ENCODE peak calls at places on chromosomes 13 and 19, in five cellular contexts. R is lower lobe of right lung, E is left lung, F is ovary, U is adrenal gland. N is an unnamed sample. For H3K4me1, the result is how much of the 10 kb centered on the place peaks cover.

GRCh38 chr19:38509027-38509426 is 75.5 kb downstream of the RYR1 start:
- DNase-seq in R (no peak), E (no peak), F (no peak), U (no peak), N (no peak)

GRCh38 chr13:113547248-113547971 is 37.1 kb upstream of the TFDP1 start:
- DNase-seq in R (peak), E (peak), F (no peak), U (no peak), N (no peak)

GRCh38 chr19:8363803-8364771 is at the start of gene ANGPTL4:
- DNase-seq in R (peak), E (no peak), F (peak), U (peak), N (peak)

GRCh38 chr19:49651871-49652722 is 10.1 kb downstream of the SCAF1 start:
- DNase-seq in R (no peak), E (no peak), F (no peak), U (no peak), N (no peak)

GRCh38 chr13:109412232-109412935 is 374.0 kb downstream of the IRS2 start:
- DNase-seq in R (peak), E (peak), F (no peak), U (peak), N (peak)

GRCh38 chr13:25214371-25215252 is 42.5 kb upstream of the AMER2 start:
- DNase-seq in R (no peak), E (no peak), F (no peak), U (peak), N (peak)

GRCh38 chr13:95385808-95386207 is 84.6 kb upstream of the ABCC4 start:
- DNase-seq in R (no peak), E (no peak), F (no peak), U (no peak), N (no peak)

GRCh38 chr13:109206616-109207015 is 577.2 kb downstream of the MYO16 start:
- DNase-seq in R (no peak), E (no peak), F (no peak), U (no peak), N (no peak)

GRCh38 chr13:45225370-45225769 is 24.5 kb upstream of the KCTD4 start:
- DNase-seq in R (no peak), E (no peak), F (no peak), U (peak), N (no peak)

GRCh38 chr13:73715114-73715909 is 418.9 kb downstream of the KLF12 start:
- DNase-seq in R (peak), E (no peak), F (no peak), U (no peak), N (no peak)

GRCh38 chr19:7705387-7706187 is 3.7 kb upstream of the FCER2 start:
- DNase-seq in R (peak), E (peak), F (no peak), U (peak), N (peak)

GRCh38 chr19:41720103-41720502 is 11.7 kb downstream of the CEACAM5 start:
- DNase-seq in R (no peak), E (no peak), F (no peak), U (no peak), N (no peak)

GRCh38 chr19:40503300-40503699 is 36.5 kb downstream of the SPTBN4 start:
- DNase-seq in R (no peak), E (no peak), F (no peak), U (no peak), N (no peak)

GRCh38 chr13:103634066-103634465 is 567.8 kb upstream of the SLC10A2 start:
- DNase-seq in R (no peak), E (no peak), F (no peak), U (no peak), N (no peak)

GRCh38 chr13:47594833-47595232 is 406.2 kb downstream of the SUCLA2 start:
- DNase-seq in R (no peak), E (no peak), F (no peak), U (no peak), N (no peak)

GRCh38 chr19:40689339-40690049 is 957 bp downstream of the NUMBL start:
- DNase-seq in R (no peak), E (peak), F (peak), U (no peak), N (peak)

GRCh38 chr13:101576452-101576851 is 124.0 kb downstream of the ITGBL1 start:
- DNase-seq in R (no peak), E (no peak), F (no peak), U (no peak), N (no peak)

GRCh38 chr19:50794074-50794777 is 4.0 kb downstream of the ACP4 start:
- DNase-seq in R (no peak), E (no peak), F (no peak), U (no peak), N (no peak)

GRCh38 chr19:10309423-10309822 is at the start of gene ZGLP1:
- DNase-seq in R (no peak), E (no peak), F (no peak), U (no peak), N (no peak)

GRCh38 chr13:98291658-98292057 is 114.6 kb upstream of the RNF113B start:
- DNase-seq in R (no peak), E (no peak), F (no peak), U (no peak), N (no peak)

GRCh38 chr13:104015646-104016396 is 949.6 kb upstream of the SLC10A2 start:
- DNase-seq in R (no peak), E (no peak), F (no peak), U (no peak), N (no peak)

GRCh38 chr19:28864024-28864503 is 348.9 kb downstream of the UQCRFS1 start:
- DNase-seq in R (no peak), E (no peak), F (no peak), U (peak), N (no peak)

GRCh38 chr13:89565711-89566110 is 1781.8 kb upstream of the MIR17HG start:
- DNase-seq in R (no peak), E (no peak), F (no peak), U (no peak), N (no peak)

DNA sequence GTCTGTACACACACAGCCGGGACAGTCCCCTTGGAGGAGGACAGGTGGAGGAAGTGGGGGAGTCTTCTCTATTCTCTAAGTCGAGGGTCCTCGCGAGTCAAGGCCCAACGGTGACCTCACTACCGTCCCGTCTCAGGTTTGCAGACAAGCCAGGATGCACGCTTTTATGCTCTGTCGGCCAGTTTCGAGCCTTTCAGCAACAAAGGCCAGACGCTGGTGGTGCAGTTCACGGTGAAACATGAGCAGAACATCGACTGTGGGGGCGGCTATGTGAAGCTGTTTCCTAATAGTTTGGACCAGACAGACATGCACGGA is 840 bp downstream of the CALR start:
- DNase-seq in R (no peak), E (no peak), F (no peak), U (peak), N (no peak)
- H3K4me1 ChIP-seq in R (half or more), E (under half), F (under half), U (under half), N (half or more)

DNA sequence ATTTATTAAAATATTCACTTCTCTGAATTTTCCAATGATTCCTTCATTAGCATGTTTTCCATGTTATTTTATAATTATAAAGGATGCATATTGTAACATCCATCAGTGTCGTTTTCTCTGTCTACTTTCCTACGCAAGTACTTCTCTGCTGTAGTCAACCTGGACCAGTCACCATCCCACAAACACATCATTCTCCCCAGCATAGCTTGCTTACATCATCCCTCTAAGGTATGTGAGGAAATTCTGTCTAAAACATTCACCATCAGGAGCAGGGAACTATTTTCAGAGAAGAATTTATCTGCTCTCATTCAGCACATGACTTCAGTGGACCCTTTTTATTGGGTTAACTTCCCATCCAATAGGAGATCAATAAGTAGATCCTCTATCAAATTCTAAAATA is 806.1 kb upstream of the ARGLU1 start:
- DNase-seq in R (no peak), E (no peak), F (no peak), U (no peak), N (no peak)
- H3K27ac ChIP-seq in R (no peak), E (no peak), F (no peak), U (no peak), N (no peak)

DNA sequence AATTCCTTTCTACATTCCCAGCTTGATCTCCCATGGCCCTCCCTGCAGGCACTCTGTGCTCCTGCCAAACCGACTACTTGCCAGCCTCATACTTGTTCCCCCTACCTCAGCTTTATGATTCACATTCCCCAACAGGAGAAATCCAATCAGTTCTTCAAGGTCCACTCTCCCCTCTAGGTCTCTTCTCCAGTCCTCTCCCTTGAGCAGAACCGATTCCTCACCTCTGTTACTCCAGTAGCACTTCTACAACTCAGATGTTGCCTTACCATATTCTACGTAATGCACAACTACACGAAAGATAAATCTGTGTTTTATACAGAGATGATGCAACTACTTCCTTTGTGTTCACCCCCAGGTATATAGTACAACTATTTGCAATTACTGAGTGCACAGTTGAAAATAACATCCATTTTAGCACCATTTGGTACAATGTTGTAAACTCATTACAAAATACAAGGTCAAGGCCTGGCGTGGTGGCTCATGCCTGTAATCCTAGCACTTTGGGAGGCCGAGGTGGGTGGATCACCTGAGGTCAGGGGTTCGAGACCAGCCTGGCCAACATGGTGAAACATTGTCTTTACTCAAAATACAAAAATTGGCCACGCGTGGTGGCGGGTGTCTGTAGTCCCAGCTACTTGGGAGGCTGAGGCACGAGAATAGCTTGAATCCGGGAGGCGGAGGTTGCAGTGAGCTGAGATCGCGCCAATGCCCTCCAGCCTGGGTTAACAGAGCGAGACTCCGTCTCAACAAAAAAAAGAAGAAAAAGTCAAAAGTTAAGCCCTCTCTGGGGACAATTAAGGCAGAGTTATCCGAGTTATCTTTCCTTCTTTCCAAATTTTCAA is 2.9 kb upstream of the WBP4 start:
- DNase-seq in R (no peak), E (no peak), F (no peak), U (peak), N (no peak)
- H3K4me3 ChIP-seq in R (peak), E (peak), F (peak), U (no peak), N (peak)

DNA sequence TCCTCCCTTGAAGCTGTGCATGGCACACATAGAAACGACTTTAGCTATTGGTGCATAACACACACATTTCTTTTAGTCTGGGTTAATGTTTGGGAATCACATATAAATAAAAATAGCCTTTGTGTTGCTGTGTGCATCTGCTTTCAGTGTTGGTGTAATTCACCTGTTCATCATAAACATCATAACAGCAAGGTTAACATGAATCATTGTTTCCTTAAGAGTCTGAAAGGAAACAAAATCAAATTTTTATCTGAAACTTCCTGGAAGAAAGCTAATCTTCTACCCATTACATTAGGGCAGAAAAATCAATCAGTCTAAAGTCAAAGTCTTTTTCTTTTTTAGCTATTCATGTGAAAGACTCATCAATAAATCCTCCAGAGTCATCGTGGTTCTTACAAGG is 35.0 kb upstream of the TNFSF11 start:
- DNase-seq in R (no peak), E (no peak), F (no peak), U (no peak), N (no peak)
- H3K4me1 ChIP-seq in R (under half), E (under half), F (under half), U (under half), N (under half)

GRCh38 chr19:52170863-52171320 is 529 bp downstream of the ZNF836 start:
- DNase-seq in R (peak), E (peak), F (peak), U (peak), N (peak)
- H3K27ac ChIP-seq in R (peak), E (peak), F (peak), U (peak), N (peak)

DNA sequence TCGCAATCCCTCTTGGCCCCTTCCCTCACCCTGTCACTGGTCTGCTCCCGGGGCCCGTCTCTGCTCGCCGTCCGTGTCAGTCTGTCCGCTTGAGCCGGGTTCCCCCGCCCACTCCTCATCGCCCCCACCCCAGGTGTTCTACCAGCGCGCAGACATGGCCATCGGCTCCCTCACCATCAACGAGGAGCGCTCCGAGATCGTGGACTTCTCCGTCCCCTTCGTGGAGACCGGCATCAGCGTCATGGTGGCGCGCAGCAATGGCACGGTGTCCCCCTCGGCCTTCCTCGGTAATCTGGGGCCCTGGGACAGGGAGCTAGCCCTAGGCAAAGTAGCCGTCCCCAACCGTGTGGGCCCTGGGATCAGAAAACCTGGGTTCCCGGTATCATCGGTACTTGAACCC is 22.4 kb downstream of the GRIN2D start:
- DNase-seq in R (no peak), E (no peak), F (no peak), U (no peak), N (no peak)
- H3K4me3 ChIP-seq in R (peak), E (no peak), F (no peak), U (no peak), N (peak)

GRCh38 chr13:110417537-110417908 is 110.4 kb downstream of the COL4A2 start:
- DNase-seq in R (no peak), E (no peak), F (no peak), U (no peak), N (no peak)
- H3K4me1 ChIP-seq in R (under half), E (under half), F (under half), U (under half), N (half or more)

GRCh38 chr19:4694211-4694987 is 24.3 kb upstream of the MYDGF start:
- DNase-seq in R (no peak), E (peak), F (no peak), U (peak), N (no peak)
- H3K27ac ChIP-seq in R (no peak), E (peak), F (no peak), U (peak), N (peak)

DNA sequence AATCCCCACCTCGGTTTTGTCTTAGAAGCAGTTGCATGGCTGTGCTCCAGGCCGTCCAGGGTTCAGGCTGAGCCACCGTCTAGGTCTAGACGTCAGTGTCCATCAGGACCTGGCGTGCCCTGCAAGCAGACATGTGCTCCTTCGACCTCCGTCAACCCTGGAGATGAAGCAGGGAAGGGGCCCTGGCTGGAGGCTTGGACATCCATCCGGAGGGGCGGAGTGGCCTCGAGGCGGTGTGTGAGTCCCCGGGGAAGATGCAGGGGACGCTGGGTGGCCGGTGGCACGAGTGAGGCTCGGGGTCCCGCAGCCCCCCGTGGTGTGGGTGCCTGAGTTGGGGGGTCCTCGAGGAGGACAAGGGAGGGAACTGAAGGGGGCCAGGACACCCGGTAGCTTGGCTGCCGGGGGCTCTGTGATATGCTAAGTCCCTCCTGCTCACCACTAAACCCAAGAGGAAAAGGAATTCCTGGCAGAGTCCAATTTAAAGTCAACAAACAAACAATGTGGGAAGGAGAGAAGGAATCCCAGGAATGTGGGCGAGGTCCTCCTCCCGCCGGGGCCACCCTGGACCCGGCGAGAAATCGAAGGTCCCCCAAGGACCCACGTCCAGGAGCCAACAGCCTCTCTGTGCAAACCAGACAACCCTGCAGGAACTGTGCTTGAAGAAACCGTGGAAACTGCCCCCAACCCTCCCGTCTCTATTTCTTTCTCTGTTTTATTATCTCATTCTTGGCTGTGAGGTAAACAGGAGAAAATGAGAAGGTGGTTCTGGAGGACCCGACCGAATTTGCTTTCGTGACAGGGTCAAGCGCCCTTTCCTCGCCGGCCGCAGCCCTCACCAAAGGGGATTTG is 14.8 kb upstream of the PTBP1 start:
- DNase-seq in R (no peak), E (no peak), F (no peak), U (no peak), N (no peak)
- H3K4me3 ChIP-seq in R (peak), E (peak), F (no peak), U (no peak), N (peak)

GRCh38 chr13:99978781-99979452 is 2.7 kb upstream of the ZIC2 start:
- DNase-seq in R (no peak), E (no peak), F (no peak), U (no peak), N (no peak)
- H3K4me1 ChIP-seq in R (under half), E (under half), F (under half), U (under half), N (under half)

N was measured in heart right ventricle.